ENCODE peak calls at places on chromosomes 6 and 20, in nine cellular contexts. I, J, B, V, N, K, A, E and R are unnamed samples.

GRCh38 chr6:111096246-111096645 is 8.9 kb downstream of the SLC16A10 start:
- DNase-seq in I (no peak), J (no peak), B (peak), V (no peak), N (no peak), K (no peak), A (no peak), E (peak), R (no peak)

GRCh38 chr20:38997622-38998021 is 35.5 kb downstream of the DHX35 start:
- DNase-seq in I (no peak), J (no peak), B (no peak), V (no peak), N (no peak), K (no peak), A (no peak), E (no peak), R (no peak)

GRCh38 chr6:113805167-113805835 is 51.8 kb upstream of the MARCKS start:
- DNase-seq in I (no peak), J (peak), B (no peak), V (no peak), N (peak), K (no peak), A (no peak), E (no peak), R (no peak)

GRCh38 chr20:46361386-46361785 is 45.0 kb downstream of the ELMO2 start:
- DNase-seq in I (no peak), J (no peak), B (no peak), V (no peak), N (no peak), K (no peak), A (no peak), E (no peak), R (no peak)

GRCh38 chr20:57061058-57061900 is 205.2 kb downstream of the BMP7 start:
- DNase-seq in I (no peak), J (no peak), B (no peak), V (peak), N (no peak), K (peak), A (no peak), E (no peak), R (peak)

GRCh38 chr6:8539446-8539845 is 104.1 kb upstream of the SLC35B3 start:
- DNase-seq in I (no peak), J (no peak), B (no peak), V (no peak), N (no peak), K (no peak), A (no peak), E (no peak), R (peak)

GRCh38 chr20:38692436-38693411 is 31.6 kb upstream of the SLC32A1 start:
- DNase-seq in I (peak), J (peak), B (peak), V (peak), N (no peak), K (peak), A (no peak), E (peak), R (peak)

GRCh38 chr20:38307371-38308046 is 3.6 kb downstream of the BPI start:
- DNase-seq in I (no peak), J (peak), B (no peak), V (peak), N (no peak), K (no peak), A (no peak), E (no peak), R (peak)

GRCh38 chr6:134436281-134436815 is 118.4 kb upstream of the SGK1 start:
- DNase-seq in I (peak), J (peak), B (no peak), V (peak), N (no peak), K (peak), A (no peak), E (no peak), R (peak)

GRCh38 chr20:33685328-33686007 is 717 bp downstream of the E2F1 start:
- DNase-seq in I (no peak), J (no peak), B (no peak), V (no peak), N (peak), K (no peak), A (peak), E (peak), R (no peak)

GRCh38 chr20:49203746-49204145 is 15.5 kb upstream of the DDX27 start:
- DNase-seq in I (no peak), J (no peak), B (no peak), V (no peak), N (no peak), K (no peak), A (no peak), E (no peak), R (no peak)

GRCh38 chr6:38570750-38571149 is 69.0 kb downstream of the BTBD9 start:
- DNase-seq in I (peak), J (peak), B (no peak), V (no peak), N (no peak), K (no peak), A (no peak), E (peak), R (peak)

GRCh38 chr20:32325706-32326506 is 32.2 kb upstream of the ASXL1 start:
- DNase-seq in I (no peak), J (peak), B (no peak), V (peak), N (no peak), K (no peak), A (no peak), E (peak), R (peak)

GRCh38 chr20:6590891-6591679 is 176.4 kb upstream of the BMP2 start:
- DNase-seq in I (peak), J (peak), B (no peak), V (peak), N (no peak), K (no peak), A (no peak), E (no peak), R (peak)

GRCh38 chr6:133889557-133890301 is 816 bp downstream of the TCF21 start:
- DNase-seq in I (no peak), J (peak), B (no peak), V (no peak), N (peak), K (no peak), A (no peak), E (no peak), R (peak)

GRCh38 chr6:160400426-160400825 is 52.2 kb downstream of the SLC22A3 start:
- DNase-seq in I (no peak), J (no peak), B (no peak), V (peak), N (no peak), K (no peak), A (no peak), E (peak), R (peak)

GRCh38 chr6:170298688-170299087 is 7.8 kb upstream of the DLL1 start:
- DNase-seq in I (no peak), J (no peak), B (no peak), V (no peak), N (no peak), K (no peak), A (no peak), E (no peak), R (no peak)

GRCh38 chr6:25244865-25245264 is 34.3 kb upstream of the CARMIL1 start:
- DNase-seq in I (no peak), J (no peak), B (no peak), V (no peak), N (no peak), K (no peak), A (no peak), E (no peak), R (no peak)

GRCh38 chr6:145277358-145278097 is 457.8 kb downstream of the EPM2A start:
- DNase-seq in I (no peak), J (no peak), B (no peak), V (no peak), N (no peak), K (no peak), A (no peak), E (no peak), R (no peak)

GRCh38 chr6:56637640-56638039 is 5.0 kb downstream of the DST start:
- DNase-seq in I (peak), J (peak), B (no peak), V (peak), N (no peak), K (no peak), A (no peak), E (peak), R (peak)

GRCh38 chr6:110113989-110114388 is 65.5 kb downstream of the WASF1 start:
- DNase-seq in I (no peak), J (no peak), B (no peak), V (no peak), N (no peak), K (no peak), A (no peak), E (no peak), R (no peak)

GRCh38 chr6:170227521-170227983 is 63.3 kb downstream of the DLL1 start:
- DNase-seq in I (no peak), J (no peak), B (peak), V (no peak), N (no peak), K (no peak), A (no peak), E (no peak), R (no peak)

GRCh38 chr6:20686142-20686541 is 151.9 kb downstream of the CDKAL1 start:
- DNase-seq in I (no peak), J (no peak), B (no peak), V (no peak), N (no peak), K (no peak), A (no peak), E (no peak), R (no peak)

GRCh38 chr6:90288404-90288803 is 8.2 kb downstream of the BACH2 start:
- DNase-seq in I (no peak), J (peak), B (no peak), V (peak), N (no peak), K (no peak), A (no peak), E (no peak), R (no peak)

GRCh38 chr20:54397292-54398155 is 77.9 kb upstream of the DOK5 start:
- DNase-seq in I (no peak), J (no peak), B (no peak), V (no peak), N (no peak), K (no peak), A (no peak), E (no peak), R (no peak)

GRCh38 chr20:62376112-62377063 is 9.3 kb upstream of the LAMA5 start:
- DNase-seq in I (no peak), J (peak), B (no peak), V (no peak), N (no peak), K (no peak), A (no peak), E (no peak), R (peak)

GRCh38 chr6:88013015-88013414 is 34.6 kb upstream of the SPACA1 start:
- DNase-seq in I (no peak), J (no peak), B (no peak), V (no peak), N (peak), K (no peak), A (no peak), E (peak), R (no peak)

GRCh38 chr20:37615507-37616425 is 78.1 kb upstream of the CTNNBL1 start:
- DNase-seq in I (peak), J (no peak), B (no peak), V (no peak), N (peak), K (peak), A (no peak), E (peak), R (peak)

GRCh38 chr6:150343434-150343833 is 25.4 kb upstream of the IYD start:
- DNase-seq in I (no peak), J (peak), B (no peak), V (peak), N (no peak), K (no peak), A (no peak), E (no peak), R (peak)

GRCh38 chr20:52536841-52537400 is 345.3 kb upstream of the ZFP64 start:
- DNase-seq in I (no peak), J (peak), B (no peak), V (no peak), N (no peak), K (no peak), A (no peak), E (no peak), R (no peak)

GRCh38 chr6:145539831-145540230 is 195.5 kb downstream of the EPM2A start:
- DNase-seq in I (no peak), J (peak), B (no peak), V (no peak), N (no peak), K (no peak), A (no peak), E (no peak), R (peak)

GRCh38 chr6:81743649-81744048 is 8.8 kb downstream of the TENT5A start:
- DNase-seq in I (no peak), J (no peak), B (no peak), V (no peak), N (no peak), K (no peak), A (no peak), E (no peak), R (no peak)

GRCh38 chr6:43914272-43915147 is 144.5 kb downstream of the VEGFA start:
- DNase-seq in I (no peak), J (no peak), B (no peak), V (no peak), N (no peak), K (no peak), A (no peak), E (no peak), R (no peak)

GRCh38 chr6:169368200-169368599 is 114.6 kb upstream of the THBS2 start:
- DNase-seq in I (no peak), J (no peak), B (no peak), V (no peak), N (no peak), K (no peak), A (no peak), E (no peak), R (no peak)

GRCh38 chr20:36084897-36085617 is 69.5 kb upstream of the EPB41L1 start:
- DNase-seq in I (no peak), J (no peak), B (no peak), V (peak), N (no peak), K (no peak), A (no peak), E (no peak), R (peak)

GRCh38 chr20:723756-724155 is 44.5 kb downstream of the SLC52A3 start:
- DNase-seq in I (no peak), J (no peak), B (no peak), V (no peak), N (no peak), K (no peak), A (no peak), E (no peak), R (no peak)